ENCODE peak calls at places on chromosomes 13 and 19, in four cellular contexts. E is K562, P is HepG2, J is H1. Q is an unnamed sample.

GRCh38 chr13:44759723-44760360 is 183.7 kb upstream of the TSC22D1 start:
- DNase-seq in P (peak), E (no peak), J (no peak), Q (no peak)

GRCh38 chr13:113669871-113670341 is 2.9 kb downstream of the GRK1 start:
- DNase-seq in E (no peak), J (no peak), P (no peak), Q (no peak)

GRCh38 chr19:6092329-6093286 is 17.7 kb downstream of the RFX2 start:
- DNase-seq in J (peak), E (peak), P (peak), Q (peak)

GRCh38 chr13:112158961-112159360 is 92.0 kb downstream of the SOX1 start:
- DNase-seq in P (no peak), J (no peak), E (no peak), Q (no peak)

GRCh38 chr13:25738342-25738771 is 313.5 kb downstream of the SHISA2 start:
- DNase-seq in E (no peak), J (no peak), P (no peak), Q (no peak)

GRCh38 chr19:50047686-50048085 is 21.9 kb downstream of the ZNF473 start:
- DNase-seq in E (no peak), J (no peak), P (no peak), Q (no peak)

GRCh38 chr19:34120846-34121639 is 51.3 kb upstream of the LSM14A start:
- DNase-seq in P (peak), J (no peak), E (peak), Q (peak)

GRCh38 chr19:53576941-53577653 is 39.2 kb downstream of the ZNF331 start:
- DNase-seq in E (no peak), J (no peak), P (no peak), Q (no peak)

GRCh38 chr19:42178791-42179500 is 38.5 kb downstream of the DEDD2 start:
- DNase-seq in P (no peak), E (peak), J (peak), Q (no peak)

GRCh38 chr13:94858856-94859811 is 146.8 kb upstream of the SOX21 start:
- DNase-seq in J (no peak), E (no peak), P (no peak), Q (no peak)
- TF ChIP-seq FOSL1 in J (no peak), E (no peak), P (no peak), Q (no peak)

GRCh38 chr13:39913928-39914327 is 258.5 kb downstream of the COG6 start:
- DNase-seq in E (no peak), P (no peak), J (no peak), Q (no peak)
- TF ChIP-seq FOSL1 in E (no peak), P (no peak), J (no peak), Q (no peak)

DNA sequence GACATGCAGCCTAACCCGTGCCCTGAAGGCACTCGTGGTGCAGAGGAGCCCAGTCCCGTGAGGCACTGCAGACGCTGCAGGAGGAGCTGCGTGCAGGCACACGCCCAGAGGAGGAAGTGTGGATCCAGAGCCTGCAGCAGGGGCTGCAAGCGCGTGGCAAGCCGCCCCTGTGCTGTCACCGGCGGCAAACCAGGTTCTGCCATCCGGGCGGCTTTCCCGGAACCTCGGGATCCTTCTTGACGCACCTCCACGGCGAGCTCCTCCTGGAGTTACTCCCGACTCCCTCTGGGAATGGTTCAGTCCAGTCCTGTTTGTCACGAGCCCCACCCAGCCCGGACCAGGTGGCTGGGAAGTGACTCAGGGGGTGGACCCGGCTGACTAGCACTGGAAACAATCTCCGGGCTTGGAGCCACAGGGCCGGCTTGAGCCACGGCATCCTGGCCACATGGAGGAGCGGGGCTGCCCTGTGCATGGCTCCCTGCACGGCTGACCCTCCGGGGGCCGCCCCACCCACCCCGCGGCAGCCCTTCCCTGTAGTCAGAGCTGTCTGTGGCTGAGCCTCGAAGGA is 10.2 kb downstream of the DPP9 start:
- DNase-seq in J (no peak), E (no peak), P (no peak), Q (peak)
- TF ChIP-seq FOSL1 in J (no peak), E (no peak), P (no peak), Q (peak)

GRCh38 chr13:98267080-98267912 is 90.2 kb upstream of the RNF113B start:
- DNase-seq in E (no peak), P (peak), J (no peak), Q (no peak)
- TF ChIP-seq FOSL1 in E (no peak), P (no peak), J (no peak), Q (no peak)

DNA sequence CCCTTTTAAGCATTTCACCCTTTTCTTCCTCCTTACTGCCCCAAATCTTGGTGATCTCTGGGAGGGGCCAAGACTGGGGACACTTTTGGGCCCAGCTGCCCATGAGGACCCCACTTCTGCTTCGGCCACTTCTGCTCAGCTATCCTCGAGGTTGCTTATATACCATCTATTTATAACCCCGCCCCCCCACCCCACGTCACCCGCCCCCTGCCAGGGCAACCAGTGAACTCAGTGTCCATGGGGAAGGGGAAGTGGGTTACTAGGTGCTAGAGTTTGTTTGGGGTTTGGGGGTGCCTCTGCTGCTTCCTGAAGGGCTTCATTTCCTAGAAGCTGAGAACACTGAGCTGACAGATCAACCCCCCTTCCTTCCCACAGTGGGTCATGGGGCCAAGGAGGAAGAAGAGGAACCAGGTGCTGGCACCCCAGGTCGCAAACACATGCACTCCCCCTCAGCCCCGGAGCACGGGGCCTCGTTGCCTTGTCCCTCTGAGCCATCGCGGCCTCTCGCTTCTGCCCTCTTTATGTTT is 6.1 kb upstream of the ADGRE5 start:
- DNase-seq in J (no peak), P (no peak), E (peak), Q (no peak)
- TF ChIP-seq FOSL1 in J (no peak), P (no peak), E (no peak), Q (no peak)

DNA sequence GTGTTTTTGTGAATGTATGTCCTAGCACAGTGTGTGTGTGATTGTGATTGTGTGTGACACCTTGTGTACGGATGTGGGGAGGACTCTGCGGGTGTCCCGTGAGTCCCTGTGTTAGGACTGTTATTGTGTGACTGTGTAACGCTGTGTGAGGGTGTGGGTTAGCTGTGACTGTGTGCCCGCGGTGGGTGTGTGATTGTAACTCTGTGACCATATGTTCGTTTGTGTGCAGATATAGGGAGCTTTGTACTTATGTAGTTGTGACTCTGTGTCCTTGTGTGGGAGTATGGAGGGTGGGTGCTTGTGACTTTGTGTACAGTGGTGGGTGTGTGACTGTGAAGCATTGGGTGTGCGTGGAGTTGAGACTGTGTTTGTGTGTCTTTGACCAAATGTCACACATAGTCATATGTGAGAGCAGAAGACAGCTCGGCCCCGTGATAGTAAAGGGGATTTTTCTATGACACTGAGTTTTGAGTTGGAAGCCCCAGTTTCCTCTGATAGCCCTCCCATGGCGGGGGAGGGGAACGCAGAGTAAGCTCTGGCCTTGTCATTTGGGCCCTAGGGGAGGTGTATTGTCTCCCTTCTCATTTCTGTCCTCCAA is 949 bp upstream of the ZNF260 start:
- DNase-seq in J (no peak), E (peak), P (peak), Q (no peak)
- TF ChIP-seq FOSL1 in J (no peak), E (no peak), P (no peak), Q (no peak)

GRCh38 chr13:40178130-40178529 is 488.3 kb downstream of the FOXO1 start:
- DNase-seq in E (no peak), P (no peak), J (no peak), Q (no peak)
- TF ChIP-seq FOSL1 in E (no peak), P (no peak), J (no peak), Q (no peak)

DNA sequence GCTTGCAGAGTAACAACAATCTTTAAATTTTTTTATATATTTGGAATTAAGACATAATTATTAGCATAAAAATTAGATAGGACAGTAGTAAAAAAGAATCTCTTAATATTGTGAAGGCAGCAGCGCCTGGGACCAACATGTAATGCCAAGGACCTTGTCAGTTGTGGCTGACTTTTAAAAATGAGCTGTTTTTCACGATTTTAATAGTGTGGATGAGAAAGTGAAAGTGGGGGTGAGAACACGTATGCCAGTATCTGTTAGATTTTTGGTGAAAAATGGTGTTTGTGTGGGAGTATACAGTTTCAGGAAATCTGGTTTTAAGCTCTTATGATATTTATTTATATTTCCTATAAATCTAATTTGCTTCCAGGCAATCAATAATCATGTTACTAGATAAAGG is 125.2 kb downstream of the LMO7 start:
- DNase-seq in E (no peak), P (no peak), J (no peak), Q (no peak)
- TF ChIP-seq FOSL1 in E (no peak), P (no peak), J (no peak), Q (no peak)

GRCh38 chr13:32056316-32056715 is 24.7 kb downstream of the FRY start:
- DNase-seq in E (no peak), J (no peak), P (no peak), Q (no peak)
- TF ChIP-seq FOSL1 in E (no peak), J (no peak), P (no peak), Q (no peak)